ENCODE peak calls at places on chromosomes 16 and 17, in six cellular contexts. Z is HCT116, N is SK-N-SH, V is GM23248, F is MM.1S, T is PC-3. H is an unnamed sample. For H3K9me2, the result is how much of the 10 kb centered on the place peaks cover.

GRCh38 chr17:67440311-67441051 is 63.4 kb downstream of the PITPNC1 start:
- DNase-seq in V (peak), N (no peak), F (no peak), Z (no peak), T (no peak), H (no peak)

GRCh38 chr17:1643293-1643998 is 2.1 kb downstream of the SCARF1 start:
- DNase-seq in Z (peak), N (peak), F (peak), V (peak), T (peak), H (peak)

GRCh38 chr17:64240261-64240740 is 22.8 kb downstream of the TEX2 start:
- DNase-seq in F (no peak), Z (no peak), N (peak), V (no peak), T (no peak), H (peak)

GRCh38 chr16:53821487-53821886 is 117.5 kb downstream of the FTO start:
- DNase-seq in V (peak), N (no peak), F (no peak), T (peak), Z (no peak), H (no peak)

GRCh38 chr17:47119746-47120520 is 69.2 kb downstream of the CDC27 start:
- DNase-seq in F (no peak), T (peak), Z (peak), N (no peak), V (peak), H (no peak)

GRCh38 chr17:79627766-79628690 is 17.2 kb upstream of the RBFOX3 start:
- DNase-seq in N (peak), V (no peak), Z (no peak), T (no peak), F (no peak), H (no peak)

GRCh38 chr16:57647136-57647875 is 18.9 kb downstream of the ADGRG1 start:
- DNase-seq in F (no peak), V (peak), N (no peak), T (peak), Z (no peak), H (no peak)

GRCh38 chr17:66466933-66467367 is 164.5 kb downstream of the PRKCA start:
- DNase-seq in F (peak), T (peak), Z (peak), V (peak), N (no peak), H (peak)

GRCh38 chr16:57540387-57540786 is 2.1 kb upstream of the ADGRG5 start:
- DNase-seq in Z (no peak), T (no peak), V (no peak), F (no peak), N (no peak), H (no peak)

GRCh38 chr17:42142371-42142896 is 12.4 kb downstream of the RAB5C start:
- DNase-seq in N (no peak), Z (no peak), F (no peak), T (no peak), V (peak), H (no peak)

GRCh38 chr17:4986951-4987766 is at the start of gene CAMTA2:
- DNase-seq in F (peak), Z (peak), T (peak), N (peak), V (peak), H (peak)

GRCh38 chr16:72371307-72372081 is 199.5 kb upstream of the PMFBP1 start:
- DNase-seq in N (no peak), F (no peak), Z (peak), T (no peak), V (peak), H (peak)

DNA sequence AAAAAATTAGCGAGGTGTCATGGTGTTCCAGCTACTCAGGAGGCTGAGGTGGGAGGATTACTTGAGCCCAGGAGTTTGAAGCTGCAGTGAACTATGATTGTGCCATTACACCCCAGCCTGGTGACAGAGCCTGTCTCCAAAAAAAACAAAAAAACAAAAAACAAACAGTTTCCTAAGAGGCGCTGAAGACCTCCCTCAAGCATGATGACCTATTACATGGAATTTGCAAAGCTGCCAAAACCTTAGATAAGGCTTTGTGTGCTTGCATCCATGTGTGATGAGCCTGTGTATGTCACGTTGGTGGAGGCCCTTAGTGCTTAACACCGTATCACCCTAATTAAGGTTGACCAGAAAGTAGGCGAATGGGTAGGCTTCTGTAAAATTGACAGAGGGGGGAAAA is 143.5 kb downstream of the PPM1E start:
- DNase-seq in T (no peak), V (no peak), N (no peak), Z (no peak), F (no peak), H (no peak)
- H3K9me2 ChIP-seq in T (under half), V (under half), N (under half), Z (under half), F (under half), H (under half)

GRCh38 chr17:34569591-34569990 is 9.8 kb upstream of the TMEM132E start:
- DNase-seq in T (no peak), Z (no peak), N (no peak), V (no peak), F (no peak), H (no peak)
- H3K9me2 ChIP-seq in T (under half), Z (under half), N (under half), V (under half), F (under half), H (under half)

GRCh38 chr17:6191405-6192095 is 121.4 kb downstream of the WSCD1 start:
- DNase-seq in T (no peak), V (no peak), F (no peak), Z (no peak), N (no peak), H (no peak)

GRCh38 chr17:6186998-6187397 is 116.8 kb downstream of the WSCD1 start:
- DNase-seq in Z (no peak), T (peak), N (no peak), V (no peak), F (no peak), H (no peak)

GRCh38 chr17:6184508-6184907 is 114.3 kb downstream of the WSCD1 start:
- DNase-seq in Z (no peak), V (no peak), N (no peak), F (no peak), T (no peak), H (no peak)

DNA sequence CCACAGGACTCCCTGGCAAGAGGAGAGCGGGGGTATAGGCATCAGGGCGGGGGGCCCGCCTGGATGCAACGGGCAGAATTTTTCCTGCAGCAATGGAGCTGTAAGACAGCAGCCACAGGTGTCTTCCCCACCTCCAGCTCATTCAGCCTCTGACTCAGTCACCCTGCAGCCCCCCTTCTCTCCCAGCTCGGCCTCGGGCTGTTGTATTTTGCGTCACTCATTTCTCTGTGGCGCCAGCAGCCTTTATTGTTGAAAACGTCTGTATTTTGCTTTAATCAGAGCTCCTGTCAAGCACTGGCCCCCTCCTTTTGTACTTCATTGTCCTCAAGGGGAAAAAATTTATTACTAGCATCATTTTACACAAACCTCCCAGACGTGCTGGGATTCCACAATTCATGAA is 117.7 kb downstream of the WSCD1 start:
- DNase-seq in Z (no peak), V (no peak), N (no peak), F (no peak), T (peak), H (no peak)
- H3K9me2 ChIP-seq in Z (under half), V (under half), N (under half), F (under half), T (under half), H (under half)

GRCh38 chr17:77649717-77650211 is 308.7 kb upstream of the TNRC6C start:
- DNase-seq in V (peak), Z (peak), F (no peak), T (peak), N (no peak), H (no peak)
- H3K9me2 ChIP-seq in V (under half), Z (under half), F (under half), T (under half), N (under half), H (under half)